ENCODE peak calls at places on chromosomes 5 and 9, in four cellular contexts. U, W, D and M are unnamed samples.

GRCh38 chr5:23269981-23270380 is 237.4 kb upstream of the PRDM9 start:
- DNase-seq in U (no peak), W (no peak), D (no peak), M (no peak)

GRCh38 chr5:148972958-148973357 is 89.9 kb downstream of the SH3TC2 start:
- DNase-seq in U (peak; percentile 50), W (peak; percentile 48), D (no peak), M (no peak)

GRCh38 chr5:36389245-36389644 is 87.5 kb upstream of the RANBP3L start:
- DNase-seq in U (no peak), W (peak; percentile 41), D (no peak), M (no peak)

GRCh38 chr9:91572044-91572443 is 148.4 kb upstream of the NFIL3 start:
- DNase-seq in U (no peak), W (peak; percentile 28), D (no peak), M (no peak)

GRCh38 chr9:130295945-130296782 is 30.6 kb downstream of the HMCN2 start:
- DNase-seq in U (no peak), W (no peak), D (no peak), M (peak; percentile 28)

GRCh38 chr5:98334946-98335345 is 438.5 kb upstream of the RGMB start:
- DNase-seq in U (no peak), W (no peak), D (no peak), M (no peak)

GRCh38 chr9:99948896-99949295 is 42.4 kb downstream of the STX17 start:
- DNase-seq in U (no peak), W (no peak), D (no peak), M (no peak)

GRCh38 chr5:80195837-80196400 is 59.9 kb downstream of the SERINC5 start:
- DNase-seq in U (no peak), W (no peak), D (no peak), M (no peak)

GRCh38 chr9:389758-390157 is 175.1 kb downstream of the DOCK8 start:
- DNase-seq in U (no peak), W (no peak), D (no peak), M (peak; percentile 63)

GRCh38 chr5:29587806-29588205 is 1605.7 kb upstream of the CDH6 start:
- DNase-seq in U (no peak), W (no peak), D (no peak), M (no peak)

DNA sequence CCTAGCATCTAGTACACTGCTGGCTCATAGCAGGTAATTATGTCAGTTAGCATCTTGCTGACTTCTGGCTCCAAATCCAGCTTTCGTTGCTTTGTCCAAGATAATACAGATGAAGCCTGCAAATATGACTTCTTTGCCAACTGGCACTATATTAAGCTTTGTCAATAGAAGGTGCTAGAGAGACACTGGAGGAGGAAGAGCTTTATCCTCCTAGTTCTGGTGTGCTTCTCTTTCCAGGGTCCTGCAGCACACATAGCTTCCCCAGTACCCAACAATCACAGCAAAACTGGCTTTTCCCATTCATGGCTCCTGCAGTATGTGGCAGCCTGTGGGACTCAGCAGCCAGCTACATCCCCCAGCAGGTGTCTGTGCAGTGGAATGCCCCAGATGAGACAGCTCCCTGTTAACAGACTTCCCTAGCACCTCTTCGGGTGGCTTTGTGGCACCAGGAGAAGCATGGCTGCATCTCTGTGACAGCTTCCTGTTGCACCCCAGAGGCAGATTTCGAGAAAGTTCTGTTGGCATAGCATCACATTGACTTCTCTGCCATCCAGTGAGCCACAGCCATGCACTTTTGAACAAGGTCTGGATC is 147.8 kb downstream of the OXCT1 start:
- DNase-seq in U (no peak), W (no peak), D (peak; percentile 2), M (no peak)
- TF ChIP-seq CTCF in U (no peak), W (peak; percentile 10), D (peak; percentile 36), M (no peak)

GRCh38 chr5:172502410-172502809 is 48.1 kb upstream of the SH3PXD2B start:
- DNase-seq in U (peak; percentile 7), W (no peak), D (no peak), M (no peak)

GRCh38 chr5:172504736-172505402 is 50.5 kb upstream of the SH3PXD2B start:
- DNase-seq in U (peak; percentile 54), W (no peak), D (no peak), M (no peak)

GRCh38 chr5:172505403-172505759 is 51.1 kb upstream of the SH3PXD2B start:
- DNase-seq in U (peak; percentile 10), W (no peak), D (no peak), M (no peak)

GRCh38 chr5:172502969-172503368 is 48.6 kb upstream of the SH3PXD2B start:
- DNase-seq in U (peak; percentile 14), W (no peak), D (peak; percentile 71), M (no peak)

GRCh38 chr5:172503925-172504730 is 49.8 kb upstream of the SH3PXD2B start:
- DNase-seq in U (peak; percentile 46), W (no peak), D (no peak), M (no peak)
- H3K4me1 ChIP-seq in U (peaks cover 3% of the 10 kb centered on the region), W (peaks cover 7% of the 10 kb centered on the region), D (no peaks in the 10 kb centered on the region), M (peaks cover 13% of the 10 kb centered on the region)

GRCh38 chr9:78821126-78821822 is 524.3 kb downstream of the PSAT1 start:
- DNase-seq in U (no peak), W (peak; percentile 51), D (peak; percentile 68), M (no peak)
- H3K4me3 ChIP-seq in U (no peak overlapping the region), W (no peak overlapping the region), D (no peak overlapping the region), M (peak overlapping the region; percentile 28)

DNA sequence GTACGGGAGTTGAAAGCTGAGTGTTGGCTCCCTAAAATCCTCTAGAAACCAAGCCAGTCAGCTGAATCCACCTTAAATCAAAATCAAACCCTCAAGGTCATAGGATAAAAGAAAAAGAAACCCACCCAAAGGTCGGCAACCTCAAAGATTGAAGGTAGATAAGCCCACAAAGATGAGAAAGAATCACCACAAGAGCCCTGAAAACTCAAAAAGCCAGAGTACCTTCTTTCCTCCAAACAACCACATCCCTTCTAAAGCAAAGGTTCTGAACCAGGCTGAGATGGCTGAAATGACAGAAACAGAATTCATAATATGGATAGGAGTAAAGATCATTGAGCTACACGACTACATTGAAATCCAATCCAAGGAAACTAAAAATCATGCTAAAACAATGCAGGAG is 92.6 kb upstream of the PIK3R1 start:
- DNase-seq in U (no peak), W (no peak), D (no peak), M (no peak)
- TF ChIP-seq CTCF in U (no peak), W (no peak), D (no peak), M (no peak)

GRCh38 chr5:134527156-134527960 is 1.9 kb downstream of the JADE2 start:
- DNase-seq in U (peak; percentile 92), W (peak; percentile 93), D (peak; percentile 95), M (peak; percentile 85)
- H3K4me1 ChIP-seq in U (peaks cover 4% of the 10 kb centered on the region), W (peaks cover 45% of the 10 kb centered on the region), D (peaks cover 52% of the 10 kb centered on the region), M (peaks cover 51% of the 10 kb centered on the region)

GRCh38 chr9:16414451-16414850 is 456.0 kb downstream of the BNC2 start:
- DNase-seq in U (no peak), W (no peak), D (no peak), M (no peak)

GRCh38 chr9:16417101-16417500 is 453.4 kb downstream of the BNC2 start:
- DNase-seq in U (no peak), W (peak; percentile 29), D (no peak), M (no peak)

GRCh38 chr9:16421534-16421933 is 448.9 kb downstream of the BNC2 start:
- DNase-seq in U (no peak), W (no peak), D (peak; percentile 57), M (no peak)

GRCh38 chr9:16419124-16419523 is 451.3 kb downstream of the BNC2 start:
- DNase-seq in U (no peak), W (no peak), D (no peak), M (no peak)

DNA sequence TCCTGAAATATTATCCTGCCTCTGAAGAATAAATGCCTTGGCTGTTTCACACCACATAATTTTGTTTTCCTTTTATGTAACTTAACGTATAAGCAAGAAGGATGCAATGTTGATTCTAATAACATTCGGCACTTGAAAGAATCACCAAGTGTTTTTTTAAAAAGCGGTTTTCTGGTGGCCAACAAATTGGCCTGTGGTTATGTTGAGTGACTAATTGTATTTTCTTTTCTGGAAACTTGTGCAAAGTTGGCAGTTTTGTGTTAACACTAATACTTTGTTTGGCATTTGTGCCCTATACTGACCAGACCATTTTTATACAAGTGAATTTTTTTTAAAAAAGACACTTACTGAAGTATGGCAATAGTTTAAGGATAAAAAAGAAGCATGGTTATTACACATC is 452.7 kb downstream of the BNC2 start:
- DNase-seq in U (no peak), W (no peak), D (no peak), M (no peak)
- H3K4me3 ChIP-seq in U (no peak overlapping the region), W (no peak overlapping the region), D (no peak overlapping the region), M (no peak overlapping the region)

GRCh38 chr9:113587471-113588031 is 124.0 kb downstream of the RGS3 start:
- DNase-seq in U (peak; percentile 56), W (peak; percentile 70), D (peak; percentile 65), M (peak; percentile 54)
- TF ChIP-seq CTCF in U (peak; percentile 62), W (peak; percentile 51), D (peak; percentile 79), M (peak; percentile 45)

GRCh38 chr5:172345886-172346285 is 62.3 kb upstream of the UBTD2 start:
- DNase-seq in U (no peak), W (no peak), D (no peak), M (no peak)
- H3K4me1 ChIP-seq in U (no peaks in the 10 kb centered on the region), W (no peaks in the 10 kb centered on the region), D (no peaks in the 10 kb centered on the region), M (no peaks in the 10 kb centered on the region)

GRCh38 chr9:79490657-79491250 is 81.0 kb upstream of the TLE4 start:
- DNase-seq in U (no peak), W (no peak), D (no peak), M (no peak)

GRCh38 chr9:79489241-79490000 is 82.3 kb upstream of the TLE4 start:
- DNase-seq in U (no peak), W (peak; percentile 33), D (peak; percentile 7), M (no peak)

DNA sequence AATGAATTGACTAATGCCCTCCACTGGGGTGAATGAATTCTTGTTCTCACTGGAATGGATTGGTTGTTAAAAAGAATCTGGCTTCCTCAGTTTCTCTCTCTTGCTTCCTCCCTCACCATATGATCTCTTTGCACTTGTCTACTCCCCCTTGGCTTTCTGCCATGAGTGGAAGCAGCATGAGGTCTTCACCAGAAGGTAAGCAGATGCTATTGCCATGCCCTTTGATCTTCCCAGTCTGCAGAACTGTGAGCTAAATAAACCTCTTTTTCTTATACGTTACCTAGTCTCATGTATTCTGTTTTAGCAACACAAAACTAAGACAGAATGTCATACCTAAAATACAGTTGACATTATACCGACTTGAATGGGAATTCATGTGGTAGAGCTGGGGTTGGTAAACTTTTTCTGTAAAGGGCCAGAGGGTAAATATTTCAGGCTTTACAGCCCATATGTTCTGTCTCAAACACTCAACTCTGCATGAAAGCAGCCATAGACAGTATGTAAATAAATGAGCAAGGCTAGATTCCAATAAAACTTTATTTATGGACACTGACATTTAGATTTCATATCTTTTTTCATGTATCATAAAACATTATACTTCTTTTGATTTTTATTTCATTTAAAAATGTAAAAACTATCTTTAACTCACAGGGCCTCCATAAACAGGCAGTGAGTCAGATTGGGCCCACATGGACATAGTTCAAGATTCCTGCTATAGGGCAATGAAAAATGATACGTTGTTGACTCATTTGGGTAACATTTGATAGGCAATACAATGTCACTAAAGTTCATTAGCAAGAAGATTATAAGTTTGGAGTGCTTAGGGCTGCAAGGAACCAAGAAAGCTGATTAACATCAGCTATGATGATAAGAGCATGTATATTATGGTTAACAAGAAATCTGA is 79.4 kb upstream of the TLE4 start:
- DNase-seq in U (no peak), W (no peak), D (no peak), M (no peak)
- H3K4me3 ChIP-seq in U (no peak overlapping the region), W (no peak overlapping the region), D (no peak overlapping the region), M (no peak overlapping the region)

GRCh38 chr9:108889649-108890067 is 27.6 kb downstream of the ACTL7A start:
- DNase-seq in U (no peak), W (peak; percentile 31), D (peak; percentile 10), M (no peak)
- TF ChIP-seq CTCF in U (peak; percentile 7), W (peak; percentile 39), D (peak; percentile 32), M (no peak)